ENCODE peak calls at places on chromosomes 16 and 17, in eight cellular contexts. One of them, this sample, is unnamed.
A peak's percentile ranks its signal among the peaks of the same experiment; 100 is the strongest.

GRCh38 chr17:418421-418751 is 65.8 kb upstream of the RPH3AL start:
- DNase-seq in GM23248: no peak
- DNase-seq in IMR-90: no peak
- DNase-seq in endodermal cell: no peak
- DNase-seq in stomach: no peak
- DNase-seq in cardiac muscle cell: no peak
- DNase-seq in right lobe of liver: no peak
- DNase-seq in mammary epithelial cell: no peak
- DNase-seq in this sample: peak; percentile 58

GRCh38 chr16:89583895-89584644 is 8.5 kb downstream of the CPNE7 start:
- DNase-seq in stomach: no peak
- DNase-seq in IMR-90: no peak
- DNase-seq in mammary epithelial cell: no peak
- DNase-seq in cardiac muscle cell: no peak
- DNase-seq in GM23248: peak; percentile 36
- DNase-seq in endodermal cell: no peak
- DNase-seq in right lobe of liver: no peak
- DNase-seq in this sample: no peak

GRCh38 chr17:32271844-32272243 is 6.2 kb downstream of the RHBDL3 start:
- DNase-seq in stomach: no peak
- DNase-seq in IMR-90: no peak
- DNase-seq in cardiac muscle cell: no peak
- DNase-seq in right lobe of liver: no peak
- DNase-seq in mammary epithelial cell: no peak
- DNase-seq in endodermal cell: no peak
- DNase-seq in GM23248: no peak
- DNase-seq in this sample: no peak

GRCh38 chr17:48043171-48043570 is 5.0 kb upstream of the NFE2L1 start:
- DNase-seq in GM23248: peak; percentile 50
- DNase-seq in stomach: no peak
- DNase-seq in endodermal cell: no peak
- DNase-seq in mammary epithelial cell: peak; percentile 45
- DNase-seq in IMR-90: no peak
- DNase-seq in cardiac muscle cell: no peak
- DNase-seq in right lobe of liver: no peak
- DNase-seq in this sample: no peak

GRCh38 chr17:38892083-38892482 is 22.2 kb downstream of the LASP1 start:
- DNase-seq in GM23248: no peak
- DNase-seq in endodermal cell: no peak
- DNase-seq in cardiac muscle cell: no peak
- DNase-seq in stomach: no peak
- DNase-seq in mammary epithelial cell: no peak
- DNase-seq in IMR-90: no peak
- DNase-seq in right lobe of liver: no peak
- DNase-seq in this sample: no peak

GRCh38 chr17:37676115-37676925 is 33.1 kb upstream of the DDX52 start:
- DNase-seq in stomach: no peak
- DNase-seq in mammary epithelial cell: no peak
- DNase-seq in right lobe of liver: peak; percentile 76
- DNase-seq in GM23248: peak; percentile 20
- DNase-seq in cardiac muscle cell: peak; percentile 21
- DNase-seq in IMR-90: peak; percentile 64
- DNase-seq in endodermal cell: peak; percentile 35
- DNase-seq in this sample: no peak

GRCh38 chr16:57988929-57989328 is 11.5 kb downstream of the ZNF319 start:
- DNase-seq in endodermal cell: peak; percentile 45
- DNase-seq in stomach: no peak
- DNase-seq in right lobe of liver: peak; percentile 30
- DNase-seq in cardiac muscle cell: no peak
- DNase-seq in mammary epithelial cell: peak; percentile 85
- DNase-seq in GM23248: no peak
- DNase-seq in IMR-90: no peak
- DNase-seq in this sample: no peak

GRCh38 chr16:27922433-27922832 is 141.1 kb downstream of the GSG1L start:
- DNase-seq in endodermal cell: peak; percentile 68
- DNase-seq in IMR-90: no peak
- DNase-seq in mammary epithelial cell: no peak
- DNase-seq in stomach: no peak
- DNase-seq in right lobe of liver: no peak
- DNase-seq in GM23248: peak; percentile 3
- DNase-seq in cardiac muscle cell: peak; percentile 3
- DNase-seq in this sample: no peak

GRCh38 chr17:30780343-30780742 is 44.1 kb downstream of the CRLF3 start:
- DNase-seq in stomach: no peak
- DNase-seq in endodermal cell: no peak
- DNase-seq in GM23248: no peak
- DNase-seq in mammary epithelial cell: no peak
- DNase-seq in right lobe of liver: no peak
- DNase-seq in cardiac muscle cell: no peak
- DNase-seq in IMR-90: no peak
- DNase-seq in this sample: no peak

GRCh38 chr16:12178251-12178990 is 201.9 kb downstream of the SNX29 start:
- DNase-seq in GM23248: peak; percentile 90
- DNase-seq in mammary epithelial cell: no peak
- DNase-seq in right lobe of liver: no peak
- DNase-seq in endodermal cell: no peak
- DNase-seq in cardiac muscle cell: peak; percentile 77
- DNase-seq in stomach: no peak
- DNase-seq in IMR-90: peak; percentile 83
- DNase-seq in this sample: no peak

GRCh38 chr16:57017251-57017650 is 27.9 kb downstream of the NLRC5 start:
- DNase-seq in right lobe of liver: no peak
- DNase-seq in cardiac muscle cell: peak; percentile 27
- DNase-seq in GM23248: peak; percentile 38
- DNase-seq in mammary epithelial cell: no peak
- DNase-seq in stomach: no peak
- DNase-seq in IMR-90: peak; percentile 66
- DNase-seq in endodermal cell: no peak
- DNase-seq in this sample: no peak

GRCh38 chr16:57562669-57563486 is 20.4 kb downstream of the ADGRG5 start:
- DNase-seq in IMR-90: no peak
- DNase-seq in right lobe of liver: no peak
- DNase-seq in endodermal cell: no peak
- DNase-seq in cardiac muscle cell: no peak
- DNase-seq in GM23248: no peak
- DNase-seq in mammary epithelial cell: no peak
- DNase-seq in stomach: no peak
- DNase-seq in this sample: no peak

GRCh38 chr16:85034591-85035433 is 7.2 kb downstream of the KIAA0513 start:
- DNase-seq in stomach: no peak
- DNase-seq in endodermal cell: no peak
- DNase-seq in right lobe of liver: no peak
- DNase-seq in mammary epithelial cell: no peak
- DNase-seq in IMR-90: no peak
- DNase-seq in GM23248: no peak
- DNase-seq in cardiac muscle cell: no peak
- DNase-seq in this sample: no peak

GRCh38 chr17:82949984-82950383 is 110.2 kb upstream of the ZNF750 start:
- DNase-seq in right lobe of liver: peak; percentile 39
- DNase-seq in IMR-90: no peak
- DNase-seq in GM23248: no peak
- DNase-seq in mammary epithelial cell: no peak
- DNase-seq in endodermal cell: no peak
- DNase-seq in stomach: no peak
- DNase-seq in cardiac muscle cell: no peak
- DNase-seq in this sample: no peak

GRCh38 chr17:82948957-82949356 is 109.1 kb upstream of the ZNF750 start:
- DNase-seq in cardiac muscle cell: no peak
- DNase-seq in right lobe of liver: no peak
- DNase-seq in endodermal cell: no peak
- DNase-seq in mammary epithelial cell: no peak
- DNase-seq in stomach: no peak
- DNase-seq in GM23248: no peak
- DNase-seq in IMR-90: no peak
- DNase-seq in this sample: no peak

GRCh38 chr17:82948081-82948511 is 108.3 kb upstream of the ZNF750 start:
- DNase-seq in mammary epithelial cell: no peak
- DNase-seq in endodermal cell: no peak
- DNase-seq in cardiac muscle cell: no peak
- DNase-seq in right lobe of liver: peak; percentile 31
- DNase-seq in stomach: no peak
- DNase-seq in GM23248: no peak
- DNase-seq in IMR-90: no peak
- DNase-seq in this sample: no peak

GRCh38 chr17:82950525-82951102 is 110.8 kb upstream of the ZNF750 start:
- DNase-seq in stomach: no peak
- DNase-seq in GM23248: no peak
- DNase-seq in cardiac muscle cell: no peak
- DNase-seq in IMR-90: no peak
- DNase-seq in endodermal cell: no peak
- DNase-seq in mammary epithelial cell: no peak
- DNase-seq in right lobe of liver: peak; percentile 5
- DNase-seq in this sample: no peak

GRCh38 chr17:82949361-82949760 is 109.5 kb upstream of the ZNF750 start:
- DNase-seq in IMR-90: no peak
- DNase-seq in cardiac muscle cell: no peak
- DNase-seq in mammary epithelial cell: no peak
- DNase-seq in stomach: no peak
- DNase-seq in GM23248: no peak
- DNase-seq in right lobe of liver: peak; percentile 41
- DNase-seq in endodermal cell: no peak
- DNase-seq in this sample: no peak
- H3K9me3 ChIP-seq in IMR-90: peaks cover 57% of the 10 kb centered on the region
- H3K9me3 ChIP-seq in cardiac muscle cell: no peaks in the 10 kb centered on the region
- H3K9me3 ChIP-seq in mammary epithelial cell: peaks cover 57% of the 10 kb centered on the region
- H3K9me3 ChIP-seq in stomach: peaks cover 27% of the 10 kb centered on the region
- H3K9me3 ChIP-seq in GM23248: no peaks in the 10 kb centered on the region
- H3K9me3 ChIP-seq in right lobe of liver: no peaks in the 10 kb centered on the region
- H3K9me3 ChIP-seq in endodermal cell: peaks cover 95% of the 10 kb centered on the region
- H3K9me3 ChIP-seq in this sample: no peaks in the 10 kb centered on the region

GRCh38 chr16:19411298-19411697 is 6.4 kb upstream of the TMC5 start:
- DNase-seq in endodermal cell: no peak
- DNase-seq in stomach: no peak
- DNase-seq in cardiac muscle cell: no peak
- DNase-seq in GM23248: no peak
- DNase-seq in IMR-90: no peak
- DNase-seq in mammary epithelial cell: no peak
- DNase-seq in right lobe of liver: no peak
- DNase-seq in this sample: no peak
- H3K4me3 ChIP-seq in endodermal cell: peak overlapping the region; percentile 72
- H3K4me3 ChIP-seq in stomach: peak overlapping the region; percentile 41
- H3K4me3 ChIP-seq in cardiac muscle cell: peak overlapping the region; percentile 19
- H3K4me3 ChIP-seq in GM23248: no peak overlapping the region
- H3K4me3 ChIP-seq in IMR-90: no peak overlapping the region
- H3K4me3 ChIP-seq in mammary epithelial cell: no peak overlapping the region
- H3K4me3 ChIP-seq in right lobe of liver: no peak overlapping the region
- H3K4me3 ChIP-seq in this sample: no peak overlapping the region

DNA sequence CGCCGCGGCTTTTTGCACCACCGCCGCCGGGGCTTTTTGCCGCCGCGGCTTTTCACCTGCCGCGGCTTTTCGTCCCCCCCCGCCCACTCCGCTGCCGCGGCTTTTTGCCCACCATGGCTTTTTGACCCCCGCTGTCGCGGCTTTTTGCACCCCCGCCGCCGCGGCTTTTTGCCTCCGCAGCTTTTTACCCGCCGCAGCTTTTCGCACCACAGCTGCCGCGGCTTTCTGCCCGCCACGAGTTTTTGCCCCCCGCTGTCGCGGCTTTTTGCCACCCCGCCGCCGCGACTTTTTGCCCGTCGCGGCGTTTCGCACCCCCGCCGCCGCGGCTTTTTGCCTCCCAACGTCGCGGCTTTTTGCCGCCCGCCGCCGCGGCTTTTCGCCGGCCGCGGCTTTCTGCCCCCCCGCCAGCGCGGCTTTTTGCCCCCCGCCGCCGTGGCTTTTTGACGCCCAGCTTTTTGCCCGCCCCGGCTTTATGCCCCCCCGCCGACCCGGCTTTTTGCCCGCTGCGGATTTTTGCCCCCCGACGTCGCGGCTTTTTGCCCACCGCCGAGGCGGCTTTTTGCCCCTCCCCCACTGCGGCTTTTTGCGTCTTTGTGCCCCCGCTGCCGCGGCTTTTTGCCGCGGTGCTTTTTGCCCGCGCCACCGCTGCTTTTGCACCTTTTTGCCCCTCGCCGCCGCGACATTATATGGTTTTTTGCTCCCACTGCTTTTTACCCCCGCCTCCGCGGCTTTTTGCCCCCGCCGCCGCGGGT is 1343.6 kb downstream of the TP53TG3F start:
- DNase-seq in IMR-90: no peak
- DNase-seq in stomach: no peak
- DNase-seq in mammary epithelial cell: no peak
- DNase-seq in GM23248: no peak
- DNase-seq in right lobe of liver: no peak
- DNase-seq in endodermal cell: no peak
- DNase-seq in cardiac muscle cell: no peak
- DNase-seq in this sample: no peak
- H3K9me3 ChIP-seq in IMR-90: no peaks in the 10 kb centered on the region
- H3K9me3 ChIP-seq in stomach: peaks cover 37% of the 10 kb centered on the region
- H3K9me3 ChIP-seq in mammary epithelial cell: peaks cover 13% of the 10 kb centered on the region
- H3K9me3 ChIP-seq in GM23248: no peaks in the 10 kb centered on the region
- H3K9me3 ChIP-seq in right lobe of liver: no peaks in the 10 kb centered on the region
- H3K9me3 ChIP-seq in endodermal cell: peaks cover 32% of the 10 kb centered on the region
- H3K9me3 ChIP-seq in cardiac muscle cell: no peaks in the 10 kb centered on the region
- H3K9me3 ChIP-seq in this sample: no peaks in the 10 kb centered on the region

GRCh38 chr16:23753908-23754593 is 775 bp upstream of the CHP2 start:
- DNase-seq in cardiac muscle cell: no peak
- DNase-seq in GM23248: no peak
- DNase-seq in stomach: no peak
- DNase-seq in endodermal cell: peak; percentile 70
- DNase-seq in mammary epithelial cell: no peak
- DNase-seq in IMR-90: no peak
- DNase-seq in right lobe of liver: no peak
- DNase-seq in this sample: no peak
- H3K4me3 ChIP-seq in cardiac muscle cell: peak overlapping the region; percentile 15
- H3K4me3 ChIP-seq in GM23248: no peak overlapping the region
- H3K4me3 ChIP-seq in stomach: peak overlapping the region; percentile 37
- H3K4me3 ChIP-seq in endodermal cell: no peak overlapping the region
- H3K4me3 ChIP-seq in mammary epithelial cell: no peak overlapping the region
- H3K4me3 ChIP-seq in IMR-90: no peak overlapping the region
- H3K4me3 ChIP-seq in right lobe of liver: no peak overlapping the region
- H3K4me3 ChIP-seq in this sample: no peak overlapping the region

DNA sequence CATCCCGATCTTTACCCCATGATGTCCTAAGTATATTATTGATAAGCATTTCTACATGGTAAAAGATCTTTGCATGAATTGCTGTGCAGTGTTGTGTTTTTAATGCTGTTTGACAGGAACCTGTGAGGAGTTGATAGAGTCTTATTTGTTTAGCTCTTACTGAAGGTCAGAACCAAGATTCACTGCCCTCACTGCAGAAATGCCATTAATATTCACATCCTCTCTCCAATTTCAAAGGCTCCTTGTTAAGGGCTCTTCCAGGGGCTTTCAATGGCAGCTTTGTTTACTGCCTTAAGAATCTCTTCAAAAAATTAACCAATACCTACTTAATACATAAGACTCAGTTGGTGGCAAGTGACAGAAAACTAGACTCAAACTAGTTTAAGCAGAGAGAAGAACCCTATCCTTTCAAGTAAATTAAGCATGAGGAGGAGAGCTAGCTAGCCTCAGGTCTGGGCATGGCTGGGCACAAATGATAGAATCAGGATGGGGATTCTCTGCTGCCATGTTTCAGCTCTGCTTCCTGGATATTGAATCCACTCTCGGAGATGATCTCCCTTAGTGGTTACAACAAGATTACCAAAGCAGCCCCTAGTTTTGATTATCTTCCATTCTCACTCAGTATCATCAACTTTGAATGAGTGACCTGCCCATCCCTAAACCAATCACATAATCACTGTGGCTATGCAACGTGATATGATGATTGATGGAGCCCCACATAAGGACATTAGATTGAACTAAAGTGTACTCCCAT is 311.8 kb downstream of the CDH11 start:
- DNase-seq in cardiac muscle cell: no peak
- DNase-seq in mammary epithelial cell: no peak
- DNase-seq in right lobe of liver: no peak
- DNase-seq in endodermal cell: no peak
- DNase-seq in stomach: no peak
- DNase-seq in IMR-90: no peak
- DNase-seq in GM23248: no peak
- DNase-seq in this sample: no peak
- H3K9me3 ChIP-seq in cardiac muscle cell: no peaks in the 10 kb centered on the region
- H3K9me3 ChIP-seq in mammary epithelial cell: no peaks in the 10 kb centered on the region
- H3K9me3 ChIP-seq in right lobe of liver: no peaks in the 10 kb centered on the region
- H3K9me3 ChIP-seq in endodermal cell: no peaks in the 10 kb centered on the region
- H3K9me3 ChIP-seq in stomach: no peaks in the 10 kb centered on the region
- H3K9me3 ChIP-seq in IMR-90: no peaks in the 10 kb centered on the region
- H3K9me3 ChIP-seq in GM23248: no peaks in the 10 kb centered on the region
- H3K9me3 ChIP-seq in this sample: no peaks in the 10 kb centered on the region

This sample was measured in naive thymus-derived CD4-positive, alpha-beta T cell.